ENCODE peak calls at places on chromosomes 11 and 22, in seven cellular contexts. N is DND-41, H is cardiac fibroblast, V is right lobe of liver, D is stomach, Z is body of pancreas, E is kidney. W is an unnamed sample.

GRCh38 chr11:721913-722811 is 16.1 kb downstream of the EPS8L2 start:
- DNase-seq in N (no peak), H (no peak), V (peak; percentile 58), D (no peak), Z (no peak), E (no peak), W (no peak)

GRCh38 chr22:41758231-41758630 is 42.2 kb upstream of the CCDC134 start:
- DNase-seq in N (no peak), H (no peak), V (no peak), D (no peak), Z (no peak), E (no peak), W (no peak)

GRCh38 chr22:27454807-27455450 is 346.6 kb downstream of the MN1 start:
- DNase-seq in N (no peak), H (no peak), V (no peak), D (no peak), Z (no peak), E (peak; percentile 48), W (no peak)

GRCh38 chr22:41215409-41215808 is 10.3 kb downstream of the L3MBTL2 start:
- DNase-seq in N (no peak), H (no peak), V (no peak), D (no peak), Z (no peak), E (no peak), W (no peak)

GRCh38 chr11:111540114-111540920 is at the start of gene LAYN:
- DNase-seq in N (no peak), H (no peak), V (no peak), D (peak; percentile 28), Z (peak; percentile 13), E (peak; percentile 88), W (peak; percentile 42)

GRCh38 chr11:36352919-36353318 is 56.8 kb downstream of the PRR5L start:
- DNase-seq in N (peak; percentile 68), H (no peak), V (no peak), D (no peak), Z (no peak), E (no peak), W (no peak)

GRCh38 chr11:121235057-121235456 is 57.5 kb upstream of the SC5D start:
- DNase-seq in N (no peak), H (no peak), V (peak; percentile 83), D (no peak), Z (no peak), E (no peak), W (no peak)

GRCh38 chr11:4577761-4578160 is 3.8 kb upstream of the OR52I2 start:
- DNase-seq in N (no peak), H (no peak), V (no peak), D (no peak), Z (no peak), E (no peak), W (no peak)

GRCh38 chr11:118618115-118618990 is 10.9 kb downstream of the PHLDB1 start:
- DNase-seq in N (no peak), H (peak; percentile 85), V (no peak), D (peak; percentile 44), Z (no peak), E (peak; percentile 87), W (peak; percentile 87)

GRCh38 chr11:102534261-102534872 is 3.8 kb upstream of the MMP7 start:
- DNase-seq in N (no peak), H (no peak), V (no peak), D (no peak), Z (no peak), E (no peak), W (no peak)
- TF ChIP-seq CTCF in N (peak; percentile 39), H (peak; percentile 20), V (peak; percentile 12), D (no peak), Z (no peak), E (no peak), W (peak; percentile 34)

DNA sequence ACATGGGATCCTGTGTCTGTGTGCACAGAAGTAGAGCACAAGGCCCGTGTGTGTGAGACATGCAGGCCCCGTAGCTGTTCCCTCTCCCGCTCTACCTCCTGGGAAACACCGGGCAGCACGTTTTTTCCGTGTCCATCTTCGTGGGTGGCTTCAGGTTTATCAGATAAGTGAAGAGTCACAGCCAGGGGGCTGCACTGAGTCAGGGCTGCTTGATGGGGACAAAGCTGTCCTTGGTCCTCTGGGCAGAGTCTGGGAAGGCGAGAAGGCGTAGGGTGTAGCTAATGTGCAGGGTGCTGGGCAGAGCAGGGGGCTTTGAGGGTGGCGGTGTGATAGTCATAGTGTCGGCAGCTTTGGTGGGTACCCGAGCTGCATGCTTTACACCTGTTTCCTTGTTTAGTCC is 23.7 kb downstream of the INCENP start:
- DNase-seq in N (no peak), H (no peak), V (no peak), D (peak; percentile 14), Z (no peak), E (no peak), W (no peak)
- TF ChIP-seq CTCF in N (no peak), H (no peak), V (no peak), D (no peak), Z (no peak), E (no peak), W (peak; percentile 3)

GRCh38 chr11:43712676-43713075 is 32.1 kb downstream of the HSD17B12 start:
- DNase-seq in N (no peak), H (no peak), V (no peak), D (no peak), Z (no peak), E (no peak), W (peak; percentile 24)

GRCh38 chr11:43723617-43724016 is 43.1 kb downstream of the HSD17B12 start:
- DNase-seq in N (no peak), H (no peak), V (no peak), D (no peak), Z (no peak), E (no peak), W (no peak)

GRCh38 chr11:43718373-43718772 is 37.8 kb downstream of the HSD17B12 start:
- DNase-seq in N (no peak), H (no peak), V (no peak), D (no peak), Z (no peak), E (no peak), W (no peak)
- TF ChIP-seq CTCF in N (no peak), H (no peak), V (no peak), D (no peak), Z (no peak), E (no peak), W (no peak)

GRCh38 chr22:46389081-46389480 is 53.6 kb downstream of the TRMU start:
- DNase-seq in N (no peak), H (no peak), V (no peak), D (no peak), Z (no peak), E (peak; percentile 63), W (no peak)

GRCh38 chr22:46391486-46392136 is 56.1 kb downstream of the TRMU start:
- DNase-seq in N (no peak), H (no peak), V (peak; percentile 71), D (no peak), Z (no peak), E (peak; percentile 76), W (no peak)

GRCh38 chr22:46392137-46392844 is 56.8 kb downstream of the TRMU start:
- DNase-seq in N (no peak), H (no peak), V (no peak), D (no peak), Z (no peak), E (peak; percentile 60), W (no peak)

GRCh38 chr22:46390105-46390651 is 54.7 kb downstream of the TRMU start:
- DNase-seq in N (no peak), H (no peak), V (no peak), D (no peak), Z (no peak), E (peak; percentile 60), W (no peak)

GRCh38 chr22:46390652-46391301 is 55.3 kb downstream of the TRMU start:
- DNase-seq in N (no peak), H (peak; percentile 61), V (peak; percentile 85), D (peak; percentile 75), Z (peak; percentile 91), E (peak; percentile 91), W (peak; percentile 62)
- TF ChIP-seq CTCF in N (no peak), H (peak; percentile 46), V (peak; percentile 56), D (peak; percentile 82), Z (peak; percentile 60), E (peak; percentile 39), W (peak; percentile 56)

DNA sequence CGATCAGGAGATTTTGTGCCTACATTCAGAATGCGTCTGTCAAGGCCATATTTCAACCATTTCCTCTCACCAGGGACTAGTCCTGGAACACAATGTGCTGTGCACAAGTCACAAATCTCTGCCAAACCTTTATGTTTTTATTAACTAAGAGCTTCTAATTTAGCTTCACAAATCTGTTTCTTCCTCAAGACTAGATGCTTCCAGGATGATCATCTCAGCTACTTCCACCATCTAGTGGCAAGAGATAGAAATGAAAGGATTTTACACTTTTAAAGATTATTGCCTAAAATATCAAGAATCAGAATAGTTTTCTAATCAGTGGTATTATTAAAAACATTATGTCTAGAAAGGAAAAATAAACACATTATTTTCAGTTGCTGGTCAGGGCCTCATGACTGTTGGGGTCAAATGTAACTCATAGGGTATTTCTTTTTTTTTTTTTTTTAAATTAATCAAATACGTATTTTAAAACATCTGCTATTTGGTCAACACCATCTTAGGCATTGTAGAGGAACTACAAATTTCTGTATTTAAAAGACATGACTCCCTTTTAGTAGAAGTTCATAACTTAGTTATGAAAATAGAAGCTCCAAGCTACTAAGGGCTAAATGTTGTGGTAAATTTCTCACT is 1102.6 kb downstream of the DLG2 start:
- DNase-seq in N (no peak), H (peak; percentile 61), V (no peak), D (no peak), Z (no peak), E (no peak), W (peak; percentile 65)
- TF ChIP-seq CTCF in N (peak; percentile 15), H (peak; percentile 58), V (peak; percentile 31), D (no peak), Z (peak; percentile 14), E (peak; percentile 15), W (peak; percentile 79)

GRCh38 chr11:22659783-22660182 is 6.6 kb upstream of the GAS2 start:
- DNase-seq in N (no peak), H (no peak), V (no peak), D (no peak), Z (no peak), E (no peak), W (no peak)
- TF ChIP-seq CTCF in N (no peak), H (no peak), V (no peak), D (no peak), Z (no peak), E (no peak), W (no peak)

DNA sequence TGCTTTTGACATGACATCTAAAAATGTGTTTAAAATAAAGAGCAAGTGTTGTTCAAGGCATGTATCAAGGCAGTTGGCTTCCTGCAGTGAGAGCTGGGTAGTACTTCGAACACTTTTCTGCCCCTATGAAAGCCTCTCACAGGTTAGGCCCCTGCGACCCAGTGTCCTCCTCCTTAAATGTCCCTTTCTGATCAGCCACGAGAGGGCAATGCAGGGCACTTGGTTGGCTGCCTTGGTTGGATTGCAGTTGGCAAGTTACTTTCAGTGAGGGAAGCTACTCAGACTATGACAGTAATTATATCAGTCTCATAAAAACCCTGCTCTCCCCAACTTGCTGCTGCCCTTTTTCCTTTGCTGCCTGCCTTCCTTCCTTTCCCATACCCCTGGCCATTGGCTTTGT is 743.8 kb downstream of the NTM start:
- DNase-seq in N (peak; percentile 20), H (peak; percentile 48), V (peak; percentile 46), D (peak; percentile 46), Z (peak; percentile 22), E (no peak), W (peak; percentile 21)
- TF ChIP-seq CTCF in N (peak; percentile 57), H (peak; percentile 38), V (peak; percentile 59), D (peak; percentile 20), Z (no peak), E (peak; percentile 52), W (peak; percentile 28)